ENCODE peak calls at places on chromosomes 5 and 9, in eight cellular contexts. J is aorta, B is Panc1, I is WERI-Rb-1, T is A549, R is PC-3, S is heart left ventricle, L is astrocyte. H is an unnamed sample. For H3K9me3, the result is how much of the 10 kb centered on the place peaks cover.

GRCh38 chr5:124651663-124652513 is 94.6 kb downstream of the ZNF608 start:
- DNase-seq in B (no peak), R (peak), L (peak), S (peak), J (peak), I (peak), T (peak), H (peak)

GRCh38 chr5:127011151-127011550 is 19.2 kb downstream of the MARCHF3 start:
- DNase-seq in S (no peak), B (no peak), J (no peak), I (no peak), R (peak), L (peak), T (no peak), H (peak)

GRCh38 chr9:84851935-84852585 is 182.5 kb downstream of the NTRK2 start:
- DNase-seq in T (peak), L (peak), B (peak), I (no peak), R (peak), J (peak), S (peak), H (no peak)

GRCh38 chr9:15873573-15874177 is 320.8 kb downstream of the CCDC171 start:
- DNase-seq in B (peak), R (peak), I (no peak), S (no peak), L (peak), T (peak), J (no peak), H (peak)

GRCh38 chr9:129013674-129014073 is 14.5 kb downstream of the SH3GLB2 start:
- DNase-seq in B (no peak), I (no peak), L (no peak), R (no peak), T (no peak), S (no peak), J (no peak), H (no peak)

GRCh38 chr9:76465442-76466298 is 6.7 kb downstream of the GCNT1 start:
- DNase-seq in R (no peak), S (no peak), T (no peak), L (no peak), I (no peak), J (no peak), B (no peak), H (no peak)

GRCh38 chr5:24609694-24610093 is 35.1 kb downstream of the CDH10 start:
- DNase-seq in S (no peak), B (no peak), I (no peak), R (no peak), L (no peak), J (no peak), T (no peak), H (no peak)

GRCh38 chr9:34866614-34867013 is 91.5 kb upstream of the PHF24 start:
- DNase-seq in R (no peak), J (no peak), I (no peak), S (no peak), B (no peak), L (no peak), T (no peak), H (no peak)

GRCh38 chr9:36924071-36924470 is 110.0 kb downstream of the PAX5 start:
- DNase-seq in R (peak), T (peak), B (peak), I (no peak), J (no peak), L (peak), S (no peak), H (peak)

GRCh38 chr9:92668746-92669526 is 995 bp downstream of the IPPK start:
- DNase-seq in L (peak), J (peak), T (peak), S (peak), B (no peak), I (peak), R (peak), H (no peak)

GRCh38 chr9:69951411-69951810 is 92.2 kb upstream of the MAMDC2 start:
- DNase-seq in R (peak), I (no peak), S (no peak), T (no peak), B (no peak), L (peak), J (no peak), H (peak)

GRCh38 chr9:20506631-20507030 is 115.7 kb downstream of the MLLT3 start:
- DNase-seq in J (no peak), L (no peak), R (no peak), T (no peak), I (no peak), S (no peak), B (no peak), H (no peak)

GRCh38 chr9:89425921-89426388 is 72.0 kb downstream of the SEMA4D start:
- DNase-seq in B (no peak), I (no peak), S (no peak), T (no peak), L (no peak), J (no peak), R (no peak), H (no peak)

GRCh38 chr9:88007291-88007650 is 32.9 kb upstream of the CDK20 start:
- DNase-seq in T (no peak), L (peak), I (no peak), R (no peak), J (no peak), B (no peak), S (no peak), H (no peak)

GRCh38 chr5:157106668-157107461 is 2.0 kb downstream of the HAVCR2 start:
- DNase-seq in B (no peak), I (no peak), R (no peak), L (peak), J (peak), T (no peak), S (peak), H (no peak)

GRCh38 chr9:74742792-74743389 is 144.8 kb downstream of the TRPM6 start:
- DNase-seq in L (peak), R (peak), I (peak), T (peak), B (no peak), S (no peak), J (no peak), H (peak)

GRCh38 chr9:86977205-86977835 is 30.0 kb upstream of the GAS1 start:
- DNase-seq in J (no peak), S (no peak), I (no peak), T (no peak), B (no peak), R (no peak), L (peak), H (no peak)

GRCh38 chr9:76618762-76619161 is 145.5 kb upstream of the PCA3 start:
- DNase-seq in S (no peak), J (no peak), T (no peak), B (no peak), I (no peak), R (no peak), L (peak), H (no peak)

GRCh38 chr9:107019216-107019615 is 156.2 kb downstream of the ZNF462 start:
- DNase-seq in S (no peak), T (no peak), R (peak), B (no peak), J (no peak), L (peak), I (no peak), H (no peak)
- H3K9me3 ChIP-seq in S (under half), T (under half), R (under half), B (under half), J (under half), L (under half), I (under half), H (under half)

GRCh38 chr5:180852510-180852909 is 8.6 kb downstream of the ZFP62 start:
- DNase-seq in L (no peak), R (peak), S (no peak), J (no peak), I (no peak), B (no peak), T (no peak), H (no peak)
- H3K9me3 ChIP-seq in L (under half), R (under half), S (under half), J (under half), I (under half), B (half or more), T (half or more), H (under half)

GRCh38 chr5:178988436-178989220 is 6.5 kb downstream of the GRM6 start:
- DNase-seq in L (no peak), B (no peak), T (no peak), I (no peak), J (no peak), R (no peak), S (no peak), H (no peak)
- H3K9me3 ChIP-seq in L (half or more), B (under half), T (under half), I (under half), J (under half), R (under half), S (under half), H (half or more)

DNA sequence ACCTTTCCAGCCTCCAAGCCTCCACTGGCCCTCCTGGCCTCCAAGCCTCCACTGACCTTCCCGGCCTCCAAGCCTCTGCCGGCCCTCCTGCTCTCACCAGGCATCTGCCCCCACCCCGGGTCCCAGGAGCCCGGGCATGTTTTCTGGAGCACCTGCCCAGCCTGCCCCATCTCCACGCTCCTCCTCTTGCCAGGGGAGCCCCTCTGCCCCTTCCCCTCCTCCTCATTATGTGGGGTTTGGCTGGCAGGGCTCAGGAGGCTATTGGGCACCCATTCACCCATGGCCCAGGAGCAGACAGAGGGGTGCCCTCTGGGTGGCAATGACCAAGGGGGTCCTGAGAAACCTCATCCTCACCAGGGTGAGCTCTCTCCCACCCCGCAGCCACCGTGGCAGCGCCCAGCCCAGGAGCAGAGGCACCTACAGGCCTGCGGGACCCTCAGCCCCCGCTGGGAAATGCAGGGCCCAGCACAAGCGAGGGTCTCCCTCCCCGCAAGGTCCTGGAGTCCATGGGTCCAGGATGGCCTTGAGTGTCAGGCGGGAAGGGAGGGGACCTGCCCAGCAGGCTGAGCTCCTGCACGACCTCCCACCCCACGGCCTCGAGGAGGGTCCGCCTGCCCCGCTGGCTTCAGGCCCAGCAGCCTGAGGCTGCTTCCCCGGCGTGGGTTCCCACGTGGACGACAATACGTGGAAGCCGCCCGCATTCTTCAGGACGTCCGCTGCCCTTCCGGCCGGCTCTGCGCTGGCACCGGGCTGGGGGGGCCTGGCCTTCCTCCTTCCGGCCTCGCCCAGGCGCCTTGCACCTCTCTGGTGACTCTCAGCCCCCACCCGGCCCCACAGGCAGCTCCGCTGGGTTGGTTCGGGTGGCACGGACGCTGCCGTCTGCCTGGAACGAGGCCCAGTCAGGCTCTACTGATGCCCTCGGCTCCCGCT is 51.4 kb upstream of the NRARP start:
- DNase-seq in J (no peak), R (no peak), T (no peak), B (no peak), L (no peak), S (peak), I (no peak), H (no peak)
- H3K9me3 ChIP-seq in J (under half), R (under half), T (under half), B (under half), L (under half), S (under half), I (under half), H (half or more)

GRCh38 chr5:45279109-45279508 is 417.1 kb downstream of the HCN1 start:
- DNase-seq in S (no peak), J (no peak), B (no peak), L (no peak), R (no peak), T (no peak), I (no peak), H (no peak)
- H3K9me3 ChIP-seq in S (under half), J (under half), B (under half), L (under half), R (under half), T (under half), I (under half), H (under half)

GRCh38 chr5:34541067-34541466 is 115.1 kb upstream of the RAI14 start:
- DNase-seq in B (no peak), S (no peak), I (no peak), T (no peak), L (no peak), J (no peak), R (no peak), H (no peak)

GRCh38 chr5:34545164-34545563 is 111.0 kb upstream of the RAI14 start:
- DNase-seq in S (no peak), B (no peak), T (no peak), L (no peak), J (no peak), R (no peak), I (no peak), H (no peak)

GRCh38 chr5:34544403-34544802 is 111.7 kb upstream of the RAI14 start:
- DNase-seq in T (no peak), L (no peak), S (no peak), J (no peak), B (no peak), R (no peak), I (no peak), H (no peak)

GRCh38 chr5:34542818-34543217 is 113.3 kb upstream of the RAI14 start:
- DNase-seq in L (no peak), J (no peak), B (no peak), I (no peak), S (no peak), R (no peak), T (no peak), H (no peak)

DNA sequence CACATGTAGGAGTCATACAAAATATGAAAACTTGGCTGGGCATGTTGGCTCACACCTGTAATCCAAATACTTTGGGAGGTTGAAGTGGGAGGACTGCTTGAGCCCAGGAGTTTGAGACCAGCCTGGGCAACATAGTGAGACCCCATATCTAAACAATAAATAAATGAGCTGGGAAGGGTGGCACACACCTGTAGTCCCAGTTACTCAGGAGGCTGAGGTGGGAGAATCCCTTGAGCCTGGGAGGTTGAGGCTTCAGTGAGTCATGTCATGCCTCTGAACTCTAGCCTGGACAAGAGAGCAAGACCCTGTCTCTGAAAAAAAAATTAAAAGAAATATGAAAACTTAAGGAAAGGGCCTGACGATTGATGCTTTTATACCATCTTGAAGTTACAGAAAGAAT is 112.4 kb upstream of the RAI14 start:
- DNase-seq in R (no peak), J (no peak), L (no peak), B (no peak), S (no peak), T (no peak), I (no peak), H (no peak)
- H3K9me3 ChIP-seq in R (under half), J (under half), L (under half), B (under half), S (under half), T (under half), I (under half), H (under half)

GRCh38 chr5:30832519-30832918 is 361.0 kb upstream of the CDH6 start:
- DNase-seq in L (no peak), B (no peak), R (no peak), I (no peak), T (no peak), S (peak), J (no peak), H (no peak)

GRCh38 chr5:30831123-30831522 is 362.4 kb upstream of the CDH6 start:
- DNase-seq in J (no peak), R (no peak), B (no peak), T (no peak), I (no peak), L (no peak), S (no peak), H (no peak)

GRCh38 chr5:30831605-30832004 is 361.9 kb upstream of the CDH6 start:
- DNase-seq in L (no peak), T (no peak), I (no peak), B (no peak), R (no peak), S (no peak), J (no peak), H (no peak)
- H3K9me3 ChIP-seq in L (under half), T (under half), I (under half), B (under half), R (under half), S (under half), J (under half), H (under half)

GRCh38 chr5:141356133-141356532 is 1.3 kb downstream of the PCDHGA4 start:
- DNase-seq in I (no peak), J (no peak), R (no peak), L (no peak), T (no peak), B (no peak), S (no peak), H (no peak)

GRCh38 chr5:141349917-141350619 is at the start of gene PCDHGB1:
- DNase-seq in I (peak), R (no peak), L (peak), B (no peak), J (peak), S (peak), T (peak), H (no peak)

GRCh38 chr5:141355641-141356040 is 820 bp downstream of the PCDHGA4 start:
- DNase-seq in B (no peak), S (no peak), I (no peak), T (no peak), R (no peak), L (no peak), J (peak), H (no peak)

GRCh38 chr5:141354900-141355469 is at the start of gene PCDHGA4:
- DNase-seq in I (no peak), J (peak), B (no peak), R (no peak), S (no peak), L (no peak), T (no peak), H (no peak)

GRCh38 chr5:141351591-141351990 is 1.7 kb downstream of the PCDHGB1 start:
- DNase-seq in B (no peak), I (no peak), J (peak), S (no peak), R (no peak), L (no peak), T (no peak), H (no peak)
- H3K9me3 ChIP-seq in B (under half), I (under half), J (under half), S (under half), R (under half), L (under half), T (under half), H (under half)